ENCODE peak calls at places on chromosomes 12 and 14, in five cellular contexts. B, M, O, C and S are unnamed samples. For H3K9me2 and H3K4me1, the result is how much of the 10 kb centered on the place peaks cover.

GRCh38 chr14:84465890-84466289 is 1064.1 kb upstream of the FLRT2 start:
- DNase-seq in B (no peak), M (peak), O (no peak), C (no peak), S (no peak)

GRCh38 chr14:96245710-96246534 is 10.1 kb upstream of the BDKRB1 start:
- DNase-seq in B (peak), M (no peak), O (no peak), C (no peak), S (no peak)

GRCh38 chr14:70086685-70087379 is 101.9 kb downstream of the SLC8A3 start:
- DNase-seq in B (peak), M (peak), O (peak), C (peak), S (peak)

GRCh38 chr14:92692822-92693226 is 55.6 kb downstream of the LGMN start:
- DNase-seq in B (peak), M (no peak), O (no peak), C (no peak), S (peak)

GRCh38 chr14:35821546-35822411 is 4.4 kb upstream of the BRMS1L start:
- DNase-seq in B (peak), M (no peak), O (peak), C (peak), S (peak)

GRCh38 chr12:13962699-13963098 is 18.7 kb downstream of the GRIN2B start:
- DNase-seq in B (peak), M (no peak), O (peak), C (peak), S (no peak)

GRCh38 chr14:59451849-59452248 is 13.3 kb downstream of the GPR135 start:
- DNase-seq in B (no peak), M (no peak), O (no peak), C (no peak), S (no peak)

GRCh38 chr12:69508091-69508490 is 37.9 kb downstream of the FRS2 start:
- DNase-seq in B (no peak), M (no peak), O (no peak), C (no peak), S (no peak)

GRCh38 chr14:101763941-101764709 is 2.6 kb downstream of the PPP2R5C start:
- DNase-seq in B (no peak), M (peak), O (no peak), C (no peak), S (no peak)

GRCh38 chr12:132460571-132460970 is 29.4 kb upstream of the FBRSL1 start:
- DNase-seq in B (peak), M (no peak), O (no peak), C (no peak), S (no peak)

GRCh38 chr14:98458702-98459101 is 813.3 kb downstream of the BCL11B start:
- DNase-seq in B (no peak), M (no peak), O (no peak), C (no peak), S (no peak)
- H3K9me2 ChIP-seq in B (under half), M (under half), O (under half), C (under half), S (under half)

DNA sequence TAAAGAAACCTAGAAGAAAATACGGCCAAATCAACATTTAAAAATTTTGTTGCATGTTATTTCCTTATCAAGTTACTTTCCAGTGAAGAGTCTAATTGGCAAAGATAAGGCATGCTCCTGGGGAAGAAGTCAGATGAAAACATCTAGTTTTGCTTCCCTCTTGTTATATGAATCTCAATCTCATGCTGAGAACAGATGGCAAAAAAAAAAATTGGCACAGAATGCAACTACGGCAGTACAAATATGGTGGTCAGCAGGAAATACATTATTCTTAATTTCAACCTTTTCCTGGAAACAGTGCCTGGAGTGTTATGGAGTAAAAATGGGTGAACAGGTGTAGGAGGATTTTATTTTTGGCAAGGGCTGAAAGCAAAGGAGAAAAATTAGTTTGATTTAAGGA is 32.8 kb downstream of the HECTD4 start:
- DNase-seq in B (no peak), M (no peak), O (no peak), C (no peak), S (no peak)
- H2AFZ ChIP-seq in B (no peak), M (no peak), O (no peak), C (no peak), S (no peak)

DNA sequence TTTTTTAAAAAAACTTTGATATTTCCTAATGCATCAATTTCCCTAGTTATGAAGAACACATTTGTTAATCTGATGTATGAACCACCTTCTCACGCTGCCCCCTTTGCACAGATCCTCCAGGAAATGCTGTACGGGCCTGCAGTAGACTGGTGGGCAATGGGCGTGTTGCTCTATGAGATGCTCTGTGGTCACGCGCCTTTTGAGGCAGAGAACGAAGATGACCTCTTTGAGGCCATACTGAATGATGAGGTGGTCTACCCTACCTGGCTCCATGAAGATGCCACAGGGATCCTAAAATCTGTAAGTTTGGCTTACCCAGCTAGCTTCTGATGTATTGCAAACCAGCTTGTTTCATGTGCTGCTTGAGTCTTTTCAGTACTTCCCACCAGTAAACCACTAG is 165.0 kb upstream of the HIF1A start:
- DNase-seq in B (no peak), M (no peak), O (no peak), C (no peak), S (no peak)
- H3K4me1 ChIP-seq in B (half or more), M (under half), O (under half), C (half or more), S (under half)

GRCh38 chr12:111084172-111084571 is 163.8 kb upstream of the MYL2 start:
- DNase-seq in B (no peak), M (no peak), O (peak), C (no peak), S (no peak)
- H3K9me2 ChIP-seq in B (under half), M (under half), O (under half), C (under half), S (under half)

DNA sequence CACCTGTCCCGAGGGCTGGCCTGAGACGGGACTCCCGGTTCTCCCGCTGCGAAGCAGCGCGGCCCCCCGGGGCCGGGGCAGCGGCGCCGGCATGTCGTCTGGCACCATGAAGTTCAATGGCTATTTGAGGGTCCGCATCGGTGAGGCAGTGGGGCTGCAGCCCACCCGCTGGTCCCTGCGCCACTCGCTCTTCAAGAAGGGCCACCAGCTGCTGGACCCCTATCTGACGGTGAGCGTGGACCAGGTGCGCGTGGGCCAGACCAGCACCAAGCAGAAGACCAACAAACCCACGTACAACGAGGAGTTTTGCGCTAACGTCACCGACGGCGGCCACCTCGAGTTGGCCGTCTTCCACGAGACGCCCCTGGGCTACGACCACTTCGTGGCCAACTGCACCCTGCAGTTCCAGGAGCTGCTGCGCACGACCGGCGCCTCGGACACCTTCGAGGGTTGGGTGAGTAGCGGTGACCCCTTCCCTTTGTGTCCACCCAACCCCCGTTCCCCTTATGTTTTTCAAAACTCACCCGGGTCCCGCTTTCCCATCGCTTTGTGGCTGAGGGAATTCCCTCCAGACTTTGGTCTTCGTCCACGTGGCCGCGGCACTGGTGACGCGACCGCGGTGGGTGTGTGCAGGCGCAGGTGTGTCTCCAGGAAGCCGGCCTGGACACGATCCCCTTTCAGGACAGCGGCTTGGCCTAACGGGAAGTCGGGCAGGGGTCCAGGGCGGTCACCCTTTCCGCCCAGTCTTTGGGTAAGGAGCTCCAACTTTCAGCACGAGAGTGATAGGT is 826 bp downstream of the PRKCH start:
- DNase-seq in B (no peak), M (peak), O (no peak), C (no peak), S (no peak)
- H2AFZ ChIP-seq in B (peak), M (peak), O (no peak), C (peak), S (no peak)

GRCh38 chr12:120100630-120101029 is 15.9 kb downstream of the RAB35 start:
- DNase-seq in B (peak), M (no peak), O (no peak), C (no peak), S (no peak)

GRCh38 chr12:120102189-120103043 is 14.1 kb downstream of the RAB35 start:
- DNase-seq in B (no peak), M (no peak), O (no peak), C (no peak), S (no peak)

GRCh38 chr12:120099738-120100137 is 16.8 kb downstream of the RAB35 start:
- DNase-seq in B (no peak), M (no peak), O (no peak), C (no peak), S (no peak)

GRCh38 chr12:120101617-120102016 is 14.9 kb downstream of the RAB35 start:
- DNase-seq in B (no peak), M (no peak), O (no peak), C (no peak), S (no peak)

GRCh38 chr12:120101182-120101581 is 15.4 kb downstream of the RAB35 start:
- DNase-seq in B (no peak), M (no peak), O (no peak), C (no peak), S (peak)
- H3K4me1 ChIP-seq in B (under half), M (under half), O (under half), C (under half), S (under half)